ENCODE peak calls at places on chromosomes 3 and 15, in four cellular contexts. Y is IMR-90, M is GM12878, S is K562. B is an unnamed sample.

GRCh38 chr15:27844018-27844666 is 255.0 kb downstream of the OCA2 start:
- DNase-seq in Y (peak), M (no peak), S (no peak), B (no peak)

GRCh38 chr3:27943106-27943505 is 221.0 kb upstream of the EOMES start:
- DNase-seq in Y (no peak), M (no peak), S (no peak), B (peak)

GRCh38 chr3:110859340-110859739 is 212.3 kb upstream of the NECTIN3 start:
- DNase-seq in Y (no peak), M (no peak), S (no peak), B (no peak)

GRCh38 chr3:157429703-157430102 is 6.9 kb upstream of the PTX3 start:
- DNase-seq in Y (peak), M (no peak), S (no peak), B (no peak)

GRCh38 chr3:73470851-73471250 is 153.9 kb downstream of the PDZRN3 start:
- DNase-seq in Y (no peak), M (no peak), S (no peak), B (no peak)

GRCh38 chr15:100902436-100903190 is 16.5 kb upstream of the LRRK1 start:
- DNase-seq in Y (peak), M (no peak), S (no peak), B (peak)

GRCh38 chr3:141049681-141050080 is 1.5 kb upstream of the SPSB4 start:
- DNase-seq in Y (no peak), M (no peak), S (peak), B (no peak)

GRCh38 chr15:88185584-88185983 is 71.0 kb downstream of the NTRK3 start:
- DNase-seq in Y (no peak), M (no peak), S (no peak), B (no peak)

GRCh38 chr3:37973250-37974054 is 17.1 kb upstream of the VILL start:
- DNase-seq in Y (peak), M (no peak), S (no peak), B (no peak)

GRCh38 chr3:46278816-46279672 is 36.8 kb downstream of the CCR3 start:
- DNase-seq in Y (no peak), M (no peak), S (no peak), B (no peak)

GRCh38 chr3:20055020-20055775 is 15.0 kb downstream of the KAT2B start:
- DNase-seq in Y (no peak), M (no peak), S (no peak), B (no peak)

GRCh38 chr15:72859757-72860145 is 76.2 kb upstream of the ADPGK start:
- DNase-seq in Y (no peak), M (no peak), S (no peak), B (no peak)

GRCh38 chr3:15601399-15602145 is at the start of the genes BTD and HACL1:
- DNase-seq in Y (peak), M (peak), S (peak), B (peak)

GRCh38 chr3:11558002-11558401 is 85.7 kb downstream of the VGLL4 start:
- DNase-seq in Y (peak), M (no peak), S (no peak), B (no peak)

GRCh38 chr3:150177673-150178378 is 207.1 kb upstream of the PFN2 start:
- DNase-seq in Y (peak), M (no peak), S (no peak), B (no peak)

GRCh38 chr3:155271343-155271613 is 22.2 kb downstream of the STRIT1 start:
- DNase-seq in Y (no peak), M (no peak), S (no peak), B (no peak)

GRCh38 chr3:122394173-122394572 is 10.2 kb downstream of the FAM162A start:
- DNase-seq in Y (peak), M (no peak), S (no peak), B (no peak)

GRCh38 chr3:122760457-122761271 is 33.0 kb downstream of the HSPBAP1 start:
- DNase-seq in Y (no peak), M (no peak), S (no peak), B (no peak)

GRCh38 chr15:85723960-85724945 is 70.5 kb downstream of the KLHL25 start:
- DNase-seq in Y (no peak), M (no peak), S (no peak), B (no peak)

GRCh38 chr3:119652306-119653033 is 7.9 kb downstream of the POPDC2 start:
- DNase-seq in Y (no peak), M (no peak), S (no peak), B (no peak)

GRCh38 chr3:195182470-195182795 is 88.5 kb downstream of the XXYLT1 start:
- DNase-seq in Y (peak), M (no peak), S (peak), B (no peak)

GRCh38 chr3:126312326-126312725 is 44.9 kb downstream of the KLF15 start:
- DNase-seq in Y (no peak), M (no peak), S (no peak), B (no peak)

GRCh38 chr15:64746356-64746755 is 29.0 kb downstream of the RBPMS2 start:
- DNase-seq in Y (no peak), M (no peak), S (no peak), B (no peak)

GRCh38 chr3:113535898-113536297 is 3.5 kb downstream of the SIDT1 start:
- DNase-seq in Y (no peak), M (no peak), S (peak), B (no peak)

GRCh38 chr3:120013481-120013880 is 80.8 kb downstream of the GSK3B start:
- DNase-seq in Y (peak), M (no peak), S (no peak), B (no peak)

GRCh38 chr3:183153210-183153950 is 9.2 kb downstream of the LAMP3 start:
- DNase-seq in Y (no peak), M (no peak), S (no peak), B (no peak)

GRCh38 chr15:96177279-96177678 is 153.2 kb upstream of the NR2F2 start:
- DNase-seq in Y (no peak), M (no peak), S (no peak), B (no peak)

GRCh38 chr3:59432676-59433075 is 382.9 kb upstream of the CFAP20DC start:
- DNase-seq in Y (peak), M (no peak), S (no peak), B (no peak)

GRCh38 chr15:66766282-66767228 is 64.5 kb downstream of the SMAD6 start:
- DNase-seq in Y (peak), M (no peak), S (no peak), B (no peak)

GRCh38 chr3:60893946-60894345 is 357.3 kb downstream of the FHIT start:
- DNase-seq in Y (no peak), M (no peak), S (no peak), B (no peak)

GRCh38 chr3:177674186-177674585 is 476.9 kb upstream of the TBL1XR1 start:
- DNase-seq in Y (no peak), M (no peak), S (no peak), B (no peak)

GRCh38 chr3:177680442-177680821 is 483.1 kb upstream of the TBL1XR1 start:
- DNase-seq in Y (peak), M (no peak), S (no peak), B (no peak)

GRCh38 chr3:177676148-177676547 is 478.9 kb upstream of the TBL1XR1 start:
- DNase-seq in Y (no peak), M (no peak), S (no peak), B (no peak)

GRCh38 chr3:177679568-177680441 is 482.5 kb upstream of the TBL1XR1 start:
- DNase-seq in Y (peak), M (no peak), S (peak), B (no peak)

DNA sequence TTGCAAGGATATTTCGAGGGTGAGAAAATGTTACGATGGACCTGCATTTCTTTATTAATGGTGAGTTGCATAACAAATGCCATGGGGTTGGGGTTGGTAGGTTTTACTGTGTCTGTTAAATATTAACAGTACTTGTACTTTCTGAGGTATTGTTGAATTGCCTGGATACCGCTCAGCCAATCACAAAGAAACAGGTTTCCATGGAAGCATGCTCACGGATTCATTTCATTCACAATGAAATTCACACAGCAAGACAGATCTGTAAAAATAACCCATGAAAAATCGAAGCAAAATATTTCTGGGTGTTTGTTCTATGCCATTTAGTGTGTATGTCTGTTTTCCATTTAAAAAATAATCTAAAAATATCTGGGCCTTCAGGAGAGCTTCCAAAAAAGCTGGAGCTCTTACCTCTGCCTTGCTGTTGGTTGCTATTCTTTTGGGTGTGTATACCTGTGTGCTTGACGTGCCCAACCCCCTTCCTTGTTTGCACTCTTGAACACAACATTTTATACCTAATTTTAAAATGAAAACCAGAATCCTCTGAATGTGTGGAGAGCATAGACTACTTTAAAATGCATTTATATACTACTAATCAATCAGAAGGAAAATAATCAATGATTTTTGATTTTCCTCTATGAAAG is 479.8 kb upstream of the TBL1XR1 start:
- DNase-seq in Y (no peak), M (no peak), S (no peak), B (no peak)
- TF ChIP-seq BHLHE40 in Y (no peak), M (no peak), S (no peak), B (no peak)

GRCh38 chr15:92833493-92834271 is 66.4 kb upstream of the CHD2 start:
- DNase-seq in Y (no peak), M (no peak), S (no peak), B (no peak)
- H2AFZ ChIP-seq in Y (peak), M (peak), S (peak), B (no peak)

GRCh38 chr3:53155763-53156162 is 5.2 kb upstream of the PRKCD start:
- DNase-seq in Y (no peak), M (no peak), S (no peak), B (no peak)
- TF ChIP-seq BHLHE40 in Y (no peak), M (no peak), S (no peak), B (no peak)

GRCh38 chr3:57852896-57853295 is 96.8 kb downstream of the SLMAP start:
- DNase-seq in Y (peak), M (no peak), S (no peak), B (peak)

GRCh38 chr3:57848177-57848738 is 92.1 kb downstream of the SLMAP start:
- DNase-seq in Y (no peak), M (no peak), S (no peak), B (no peak)

GRCh38 chr3:57855281-57855680 is 99.2 kb downstream of the SLMAP start:
- DNase-seq in Y (peak), M (no peak), S (no peak), B (no peak)

GRCh38 chr3:57855943-57856342 is 99.8 kb downstream of the SLMAP start:
- DNase-seq in Y (peak), M (no peak), S (no peak), B (no peak)

DNA sequence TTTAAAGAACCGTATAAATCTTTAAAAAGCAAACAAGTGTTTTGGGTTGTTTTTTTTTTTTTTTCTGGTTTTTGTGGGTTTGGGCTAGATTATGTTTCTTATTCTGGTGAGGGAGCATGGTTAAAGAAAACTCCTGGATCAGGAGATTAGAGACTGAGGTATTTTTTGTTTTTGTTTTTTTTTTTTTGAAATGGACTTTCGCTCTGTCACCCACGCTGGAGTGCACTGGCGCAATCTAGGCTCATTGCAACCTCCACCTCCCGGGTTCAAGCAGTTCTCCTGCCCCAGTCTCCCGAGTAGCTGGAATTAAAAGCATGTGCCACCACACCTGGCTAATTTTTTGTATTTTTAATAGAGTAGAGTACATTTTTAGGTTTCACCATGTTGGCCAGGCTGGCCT is 95.2 kb downstream of the SLMAP start:
- DNase-seq in Y (no peak), M (no peak), S (no peak), B (no peak)
- H2AFZ ChIP-seq in Y (no peak), M (no peak), S (no peak), B (no peak)

GRCh38 chr3:78993375-78993774 is 774.4 kb downstream of the ROBO1 start:
- DNase-seq in Y (no peak), M (peak), S (no peak), B (peak)
- TF ChIP-seq BHLHE40 in Y (no peak), M (no peak), S (no peak), B (no peak)

GRCh38 chr3:12995389-12996180 is 77.6 kb downstream of the IQSEC1 start:
- DNase-seq in Y (no peak), M (no peak), S (peak), B (peak)

GRCh38 chr3:12993022-12993622 is 80.1 kb downstream of the IQSEC1 start:
- DNase-seq in Y (peak), M (no peak), S (peak), B (peak)

GRCh38 chr3:12994607-12995388 is 78.4 kb downstream of the IQSEC1 start:
- DNase-seq in Y (peak), M (no peak), S (peak), B (peak)

GRCh38 chr3:12993623-12994356 is 79.4 kb downstream of the IQSEC1 start:
- DNase-seq in Y (no peak), M (no peak), S (peak), B (no peak)

GRCh38 chr3:12994357-12994606 is 78.9 kb downstream of the IQSEC1 start:
- DNase-seq in Y (no peak), M (no peak), S (peak), B (no peak)
- H2AFZ ChIP-seq in Y (peak), M (no peak), S (peak), B (no peak)

GRCh38 chr15:76986743-76987142 is 8.2 kb upstream of the PSTPIP1 start:
- DNase-seq in Y (no peak), M (no peak), S (no peak), B (no peak)
- TF ChIP-seq BHLHE40 in Y (no peak), M (no peak), S (no peak), B (no peak)

GRCh38 chr15:59565299-59565698 is 46.3 kb upstream of the GCNT3 start:
- DNase-seq in Y (no peak), M (no peak), S (no peak), B (no peak)

GRCh38 chr15:59567369-59567768 is 44.2 kb upstream of the GCNT3 start:
- DNase-seq in Y (no peak), M (no peak), S (no peak), B (no peak)

GRCh38 chr15:59561547-59561946 is 50.0 kb upstream of the GCNT3 start:
- DNase-seq in Y (no peak), M (no peak), S (no peak), B (no peak)

GRCh38 chr15:59562787-59563186 is 48.8 kb upstream of the GCNT3 start:
- DNase-seq in Y (no peak), M (no peak), S (no peak), B (no peak)
- H2AFZ ChIP-seq in Y (no peak), M (no peak), S (no peak), B (no peak)

B was measured in HepG2.